ENCODE peak calls at places on chromosomes 6 and 20, in nine cellular contexts. One of them, this sample, is unnamed.

GRCh38 chr6:3455490-3456394 is 1.1 kb downstream of the SLC22A23 start:
- DNase-seq in activated gamma-delta T cell treated with Interleukin-2 at 50 U/mL for 16 hours: no peak
- DNase-seq in left ventricle myocardium inferior: no peak
- DNase-seq in adrenal gland: peak; percentile 19
- DNase-seq in hypothalamus: peak; percentile 62
- DNase-seq in AG04450: no peak
- DNase-seq in NCI-H460: no peak
- DNase-seq in NCI-H2081: no peak
- DNase-seq in progenitor cell of endocrine pancreas: peak; percentile 30
- DNase-seq in this sample: peak; percentile 37

GRCh38 chr6:56235245-56235644 is 12.1 kb downstream of the COL21A1 start:
- DNase-seq in activated gamma-delta T cell treated with Interleukin-2 at 50 U/mL for 16 hours: no peak
- DNase-seq in left ventricle myocardium inferior: no peak
- DNase-seq in adrenal gland: no peak
- DNase-seq in hypothalamus: no peak
- DNase-seq in AG04450: no peak
- DNase-seq in NCI-H460: no peak
- DNase-seq in NCI-H2081: no peak
- DNase-seq in progenitor cell of endocrine pancreas: no peak
- DNase-seq in this sample: no peak

GRCh38 chr6:33901822-33902816 is 98.3 kb upstream of the MLN start:
- DNase-seq in activated gamma-delta T cell treated with Interleukin-2 at 50 U/mL for 16 hours: no peak
- DNase-seq in left ventricle myocardium inferior: no peak
- DNase-seq in adrenal gland: no peak
- DNase-seq in hypothalamus: no peak
- DNase-seq in AG04450: no peak
- DNase-seq in NCI-H460: no peak
- DNase-seq in NCI-H2081: no peak
- DNase-seq in progenitor cell of endocrine pancreas: no peak
- DNase-seq in this sample: no peak

GRCh38 chr6:40807484-40807883 is 220.3 kb upstream of the LRFN2 start:
- DNase-seq in activated gamma-delta T cell treated with Interleukin-2 at 50 U/mL for 16 hours: no peak
- DNase-seq in left ventricle myocardium inferior: no peak
- DNase-seq in adrenal gland: no peak
- DNase-seq in hypothalamus: no peak
- DNase-seq in AG04450: no peak
- DNase-seq in NCI-H460: no peak
- DNase-seq in NCI-H2081: no peak
- DNase-seq in progenitor cell of endocrine pancreas: no peak
- DNase-seq in this sample: no peak

GRCh38 chr6:15061176-15061575 is 184.7 kb upstream of the JARID2 start:
- DNase-seq in activated gamma-delta T cell treated with Interleukin-2 at 50 U/mL for 16 hours: no peak
- DNase-seq in left ventricle myocardium inferior: no peak
- DNase-seq in adrenal gland: peak; percentile 25
- DNase-seq in hypothalamus: no peak
- DNase-seq in AG04450: no peak
- DNase-seq in NCI-H460: no peak
- DNase-seq in NCI-H2081: peak; percentile 17
- DNase-seq in progenitor cell of endocrine pancreas: no peak
- DNase-seq in this sample: no peak

GRCh38 chr20:42026599-42026998 is 408.4 kb upstream of the CHD6 start:
- DNase-seq in activated gamma-delta T cell treated with Interleukin-2 at 50 U/mL for 16 hours: no peak
- DNase-seq in left ventricle myocardium inferior: no peak
- DNase-seq in adrenal gland: no peak
- DNase-seq in hypothalamus: no peak
- DNase-seq in AG04450: no peak
- DNase-seq in NCI-H460: no peak
- DNase-seq in NCI-H2081: no peak
- DNase-seq in progenitor cell of endocrine pancreas: no peak
- DNase-seq in this sample: no peak

GRCh38 chr20:20491110-20491783 is 123.3 kb downstream of the INSM1 start:
- DNase-seq in activated gamma-delta T cell treated with Interleukin-2 at 50 U/mL for 16 hours: no peak
- DNase-seq in left ventricle myocardium inferior: no peak
- DNase-seq in adrenal gland: no peak
- DNase-seq in hypothalamus: no peak
- DNase-seq in AG04450: no peak
- DNase-seq in NCI-H460: no peak
- DNase-seq in NCI-H2081: no peak
- DNase-seq in progenitor cell of endocrine pancreas: no peak
- DNase-seq in this sample: no peak

GRCh38 chr6:138431276-138432062 is 27.4 kb downstream of the HEBP2 start:
- DNase-seq in activated gamma-delta T cell treated with Interleukin-2 at 50 U/mL for 16 hours: no peak
- DNase-seq in left ventricle myocardium inferior: no peak
- DNase-seq in adrenal gland: peak; percentile 16
- DNase-seq in hypothalamus: peak; percentile 9
- DNase-seq in AG04450: no peak
- DNase-seq in NCI-H460: no peak
- DNase-seq in NCI-H2081: no peak
- DNase-seq in progenitor cell of endocrine pancreas: no peak
- DNase-seq in this sample: no peak

GRCh38 chr20:12886618-12887363 is 122.0 kb upstream of the SPTLC3 start:
- DNase-seq in activated gamma-delta T cell treated with Interleukin-2 at 50 U/mL for 16 hours: no peak
- DNase-seq in left ventricle myocardium inferior: no peak
- DNase-seq in adrenal gland: no peak
- DNase-seq in hypothalamus: no peak
- DNase-seq in AG04450: no peak
- DNase-seq in NCI-H460: no peak
- DNase-seq in NCI-H2081: no peak
- DNase-seq in progenitor cell of endocrine pancreas: no peak
- DNase-seq in this sample: peak; percentile 27

GRCh38 chr20:31915491-31916280 is 36.2 kb downstream of the PDRG1 start:
- DNase-seq in activated gamma-delta T cell treated with Interleukin-2 at 50 U/mL for 16 hours: no peak
- DNase-seq in left ventricle myocardium inferior: no peak
- DNase-seq in adrenal gland: no peak
- DNase-seq in hypothalamus: no peak
- DNase-seq in AG04450: no peak
- DNase-seq in NCI-H460: no peak
- DNase-seq in NCI-H2081: peak; percentile 69
- DNase-seq in progenitor cell of endocrine pancreas: no peak
- DNase-seq in this sample: no peak

GRCh38 chr20:41553142-41553879 is 64.9 kb downstream of the CHD6 start:
- DNase-seq in activated gamma-delta T cell treated with Interleukin-2 at 50 U/mL for 16 hours: no peak
- DNase-seq in left ventricle myocardium inferior: no peak
- DNase-seq in adrenal gland: no peak
- DNase-seq in hypothalamus: no peak
- DNase-seq in AG04450: no peak
- DNase-seq in NCI-H460: no peak
- DNase-seq in NCI-H2081: no peak
- DNase-seq in progenitor cell of endocrine pancreas: no peak
- DNase-seq in this sample: no peak

GRCh38 chr6:158061709-158062461 is 80.2 kb downstream of the SYNJ2 start:
- DNase-seq in activated gamma-delta T cell treated with Interleukin-2 at 50 U/mL for 16 hours: no peak
- DNase-seq in left ventricle myocardium inferior: peak; percentile 13
- DNase-seq in adrenal gland: no peak
- DNase-seq in hypothalamus: no peak
- DNase-seq in AG04450: no peak
- DNase-seq in NCI-H460: no peak
- DNase-seq in NCI-H2081: no peak
- DNase-seq in progenitor cell of endocrine pancreas: no peak
- DNase-seq in this sample: no peak

This sample was measured in left cardiac atrium.